ENCODE peak calls at places on chromosomes 16 and 17, in five cellular contexts. One of them, this sample, is unnamed.

GRCh38 chr16:74999208-74999682 is 421 bp downstream of the ZNRF1 start:
- DNase-seq in IMR-90: no peak
- DNase-seq in A549: no peak
- DNase-seq in K562: peak; percentile 86
- DNase-seq in HepG2: no peak
- DNase-seq in this sample: no peak

GRCh38 chr16:86075839-86076440 is 177.0 kb downstream of the IRF8 start:
- DNase-seq in K562: no peak
- DNase-seq in HepG2: no peak
- DNase-seq in A549: no peak
- DNase-seq in IMR-90: no peak
- DNase-seq in this sample: no peak

GRCh38 chr17:44708401-44709263 is at the start of gene DBF4B:
- DNase-seq in K562: peak; percentile 89
- DNase-seq in A549: peak; percentile 99
- DNase-seq in HepG2: peak; percentile 81
- DNase-seq in IMR-90: peak; percentile 92
- DNase-seq in this sample: peak; percentile 85

GRCh38 chr17:83203073-83203471 is 123.7 kb downstream of the METRNL start:
- DNase-seq in IMR-90: peak; percentile 94
- DNase-seq in A549: no peak
- DNase-seq in HepG2: peak; percentile 72
- DNase-seq in K562: no peak
- DNase-seq in this sample: no peak

GRCh38 chr16:1193143-1193824 is 31.8 kb downstream of the TPSG1 start:
- DNase-seq in HepG2: peak; percentile 19
- DNase-seq in A549: no peak
- DNase-seq in K562: peak; percentile 60
- DNase-seq in IMR-90: no peak
- DNase-seq in this sample: no peak

GRCh38 chr17:82022310-82022980 is at the start of gene CENPX:
- DNase-seq in HepG2: no peak
- DNase-seq in K562: no peak
- DNase-seq in IMR-90: no peak
- DNase-seq in A549: no peak
- DNase-seq in this sample: no peak

GRCh38 chr17:33381201-33381600 is 88.1 kb upstream of the ASIC2 start:
- DNase-seq in K562: no peak
- DNase-seq in A549: no peak
- DNase-seq in IMR-90: no peak
- DNase-seq in HepG2: no peak
- DNase-seq in this sample: no peak

GRCh38 chr17:6936370-6937028 is 59.4 kb upstream of the ALOX12 start:
- DNase-seq in IMR-90: peak; percentile 6
- DNase-seq in K562: no peak
- DNase-seq in A549: no peak
- DNase-seq in HepG2: no peak
- DNase-seq in this sample: no peak

GRCh38 chr16:57823836-57824235 is 21.5 kb upstream of the KIFC3 start:
- DNase-seq in A549: no peak
- DNase-seq in K562: no peak
- DNase-seq in HepG2: no peak
- DNase-seq in IMR-90: no peak
- DNase-seq in this sample: no peak

GRCh38 chr17:79306688-79307323 is 232.2 kb downstream of the ENGASE start:
- DNase-seq in K562: no peak
- DNase-seq in IMR-90: no peak
- DNase-seq in A549: no peak
- DNase-seq in HepG2: no peak
- DNase-seq in this sample: no peak

GRCh38 chr17:63961355-63962207 is 11.1 kb downstream of the SCN4A start:
- DNase-seq in IMR-90: peak; percentile 53
- DNase-seq in K562: peak; percentile 98
- DNase-seq in HepG2: peak; percentile 68
- DNase-seq in A549: peak; percentile 83
- DNase-seq in this sample: peak; percentile 100

GRCh38 chr17:61337247-61337812 is 62.3 kb upstream of the TBX2 start:
- DNase-seq in K562: no peak
- DNase-seq in HepG2: no peak
- DNase-seq in IMR-90: no peak
- DNase-seq in A549: no peak
- DNase-seq in this sample: no peak

GRCh38 chr16:4489030-4489429 is 12.8 kb downstream of the HMOX2 start:
- DNase-seq in HepG2: no peak
- DNase-seq in IMR-90: peak; percentile 90
- DNase-seq in K562: no peak
- DNase-seq in A549: no peak
- DNase-seq in this sample: no peak

GRCh38 chr17:42554250-42555121 is 1.8 kb downstream of the HSD17B1 start:
- DNase-seq in K562: peak; percentile 77
- DNase-seq in A549: peak; percentile 88
- DNase-seq in HepG2: peak; percentile 86
- DNase-seq in IMR-90: peak; percentile 76
- DNase-seq in this sample: no peak

GRCh38 chr17:12737740-12738469 is 51.4 kb upstream of the ARHGAP44 start:
- DNase-seq in A549: no peak
- DNase-seq in K562: no peak
- DNase-seq in IMR-90: peak; percentile 43
- DNase-seq in HepG2: no peak
- DNase-seq in this sample: no peak

GRCh38 chr16:82344157-82344556 is 174.1 kb upstream of the MPHOSPH6 start:
- DNase-seq in A549: no peak
- DNase-seq in HepG2: peak; percentile 26
- DNase-seq in IMR-90: no peak
- DNase-seq in K562: no peak
- DNase-seq in this sample: no peak

GRCh38 chr17:16328997-16329396 is 24.3 kb downstream of the CENPV start:
- DNase-seq in IMR-90: no peak
- DNase-seq in HepG2: no peak
- DNase-seq in K562: no peak
- DNase-seq in A549: peak; percentile 63
- DNase-seq in this sample: no peak

GRCh38 chr16:80704751-80705150 is 99.6 kb downstream of the CDYL2 start:
- DNase-seq in A549: no peak
- DNase-seq in HepG2: no peak
- DNase-seq in IMR-90: no peak
- DNase-seq in K562: no peak
- DNase-seq in this sample: no peak

GRCh38 chr16:54503436-54503835 is 216.8 kb upstream of the IRX3 start:
- DNase-seq in K562: no peak
- DNase-seq in A549: no peak
- DNase-seq in IMR-90: no peak
- DNase-seq in HepG2: no peak
- DNase-seq in this sample: no peak

GRCh38 chr16:70428178-70428998 is 10.5 kb downstream of the ST3GAL2 start:
- DNase-seq in K562: peak; percentile 90
- DNase-seq in HepG2: peak; percentile 100
- DNase-seq in IMR-90: peak; percentile 97
- DNase-seq in A549: peak; percentile 94
- DNase-seq in this sample: peak; percentile 68

GRCh38 chr17:69810326-69811035 is 264.5 kb upstream of the KCNJ16 start:
- DNase-seq in K562: no peak
- DNase-seq in HepG2: no peak
- DNase-seq in A549: no peak
- DNase-seq in IMR-90: no peak
- DNase-seq in this sample: no peak

GRCh38 chr17:38405654-38406053 is 22.6 kb upstream of the ARHGAP23 start:
- DNase-seq in A549: no peak
- DNase-seq in HepG2: no peak
- DNase-seq in IMR-90: no peak
- DNase-seq in K562: no peak
- DNase-seq in this sample: no peak

GRCh38 chr16:66030036-66030435 is 336.5 kb upstream of the CDH5 start:
- DNase-seq in A549: no peak
- DNase-seq in IMR-90: peak; percentile 85
- DNase-seq in HepG2: no peak
- DNase-seq in K562: no peak
- DNase-seq in this sample: no peak

GRCh38 chr16:70749006-70749678 is 51.8 kb downstream of the VAC14 start:
- DNase-seq in K562: no peak
- DNase-seq in A549: no peak
- DNase-seq in IMR-90: no peak
- DNase-seq in HepG2: no peak
- DNase-seq in this sample: no peak

GRCh38 chr16:47136101-47136820 is 7.5 kb downstream of the NETO2 start:
- DNase-seq in IMR-90: peak; percentile 45
- DNase-seq in A549: no peak
- DNase-seq in HepG2: peak; percentile 13
- DNase-seq in K562: no peak
- DNase-seq in this sample: no peak

GRCh38 chr16:30569746-30570325 is 1.7 kb downstream of the ZNF688 start:
- DNase-seq in K562: no peak
- DNase-seq in HepG2: no peak
- DNase-seq in IMR-90: no peak
- DNase-seq in A549: no peak
- DNase-seq in this sample: no peak

GRCh38 chr17:81710514-81711308 is 1.4 kb upstream of the SLC25A10 start:
- DNase-seq in HepG2: peak; percentile 34
- DNase-seq in IMR-90: no peak
- DNase-seq in K562: no peak
- DNase-seq in A549: no peak
- DNase-seq in this sample: no peak

GRCh38 chr16:22402191-22402590 is 27.8 kb upstream of the CDR2 start:
- DNase-seq in HepG2: no peak
- DNase-seq in A549: no peak
- DNase-seq in K562: no peak
- DNase-seq in IMR-90: peak; percentile 20
- DNase-seq in this sample: no peak

GRCh38 chr17:49519781-49520180 is 24.7 kb downstream of the NGFR start:
- DNase-seq in HepG2: no peak
- DNase-seq in A549: no peak
- DNase-seq in IMR-90: no peak
- DNase-seq in K562: no peak
- DNase-seq in this sample: peak; percentile 31

GRCh38 chr17:44536090-44536960 is 21.0 kb upstream of the FZD2 start:
- DNase-seq in A549: no peak
- DNase-seq in K562: no peak
- DNase-seq in HepG2: no peak
- DNase-seq in IMR-90: no peak
- DNase-seq in this sample: no peak

GRCh38 chr17:2111691-2112090 is 56.8 kb downstream of the HIC1 start:
- DNase-seq in A549: no peak
- DNase-seq in K562: no peak
- DNase-seq in IMR-90: peak; percentile 97
- DNase-seq in HepG2: no peak
- DNase-seq in this sample: no peak
- TF ChIP-seq MAFK in A549: no peak
- TF ChIP-seq MAFK in K562: no peak
- TF ChIP-seq MAFK in IMR-90: no peak
- TF ChIP-seq MAFK in HepG2: no peak
- TF ChIP-seq MAFK in this sample: no peak

DNA sequence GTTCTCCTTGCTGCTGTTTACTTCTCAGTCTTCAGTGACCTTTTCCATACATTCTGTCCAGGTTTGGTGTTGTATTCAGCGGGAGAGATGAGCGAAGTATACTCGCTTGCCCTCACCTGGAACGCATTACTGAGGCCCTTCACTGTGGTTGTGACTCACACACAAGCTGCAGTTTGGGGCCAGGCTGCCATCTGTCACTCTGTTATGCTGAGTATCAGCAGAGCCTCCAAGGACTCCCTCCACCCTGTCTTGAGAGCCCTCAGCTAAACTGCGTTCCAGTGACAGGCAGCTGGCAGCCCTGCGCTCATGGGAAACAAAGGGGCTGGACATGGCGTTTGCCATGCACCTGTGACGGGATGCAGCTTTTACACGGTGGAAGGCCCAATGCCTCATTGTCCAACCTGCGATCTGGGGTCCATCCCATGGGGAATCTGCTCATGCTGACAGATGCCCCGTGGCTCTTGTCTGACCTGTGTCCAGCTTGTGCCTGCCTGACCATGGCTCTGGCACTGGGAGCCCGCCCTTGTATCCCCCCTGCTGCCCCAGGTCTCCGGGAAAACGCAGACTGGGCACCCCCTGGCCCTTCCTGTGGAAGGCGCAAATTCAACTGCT is 6.5 kb upstream of the ZNF778 start:
- DNase-seq in IMR-90: peak; percentile 27
- DNase-seq in A549: no peak
- DNase-seq in K562: no peak
- DNase-seq in HepG2: no peak
- DNase-seq in this sample: no peak
- TF ChIP-seq MAFK in IMR-90: no peak
- TF ChIP-seq MAFK in A549: no peak
- TF ChIP-seq MAFK in K562: no peak
- TF ChIP-seq MAFK in HepG2: no peak
- TF ChIP-seq MAFK in this sample: no peak

DNA sequence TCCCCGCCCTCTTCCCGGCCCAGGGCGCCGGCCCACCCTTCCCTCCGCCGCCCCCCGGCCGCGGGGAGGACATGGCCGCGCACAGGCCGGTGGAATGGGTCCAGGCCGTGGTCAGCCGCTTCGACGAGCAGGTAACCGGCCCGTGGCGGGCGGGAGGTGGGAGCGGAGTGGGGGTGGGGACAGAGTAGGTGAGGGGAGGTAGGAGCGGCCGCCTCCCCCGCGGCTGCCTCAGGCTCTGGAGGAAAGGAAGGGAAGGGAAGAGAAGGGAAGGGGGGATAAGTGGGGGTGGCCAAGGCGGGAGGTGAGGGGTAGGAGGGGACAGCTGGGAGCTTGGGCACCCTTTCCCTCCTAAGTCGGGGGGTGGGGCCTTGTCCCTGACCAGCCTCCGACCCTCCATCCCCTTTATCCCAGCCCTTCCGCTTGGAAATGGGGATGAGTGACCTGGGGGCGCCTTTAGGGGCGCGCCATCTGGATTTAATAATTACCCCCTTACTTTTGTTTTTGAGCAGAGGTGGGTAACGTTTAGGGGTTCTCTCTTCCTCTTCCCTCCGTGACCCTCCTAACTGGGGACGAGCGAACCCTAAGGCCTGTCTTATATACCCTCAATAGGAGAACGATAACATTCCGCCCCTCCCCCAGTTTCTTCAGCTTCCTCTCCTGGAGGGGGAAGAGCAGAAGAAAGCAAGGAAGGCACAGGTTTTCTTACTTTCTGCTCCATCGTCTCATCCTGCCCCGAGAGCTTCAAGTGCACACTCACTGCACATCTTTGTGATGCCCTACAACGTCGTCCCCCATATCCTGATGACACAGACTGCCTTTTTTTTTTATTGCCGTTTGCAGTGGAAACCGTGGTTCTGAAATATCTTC is 695 bp downstream of the NF1 start:
- DNase-seq in A549: peak; percentile 60
- DNase-seq in K562: peak; percentile 24
- DNase-seq in IMR-90: peak; percentile 47
- DNase-seq in HepG2: peak; percentile 7
- DNase-seq in this sample: peak; percentile 88
- TF ChIP-seq MAFK in A549: no peak
- TF ChIP-seq MAFK in K562: no peak
- TF ChIP-seq MAFK in IMR-90: no peak
- TF ChIP-seq MAFK in HepG2: no peak
- TF ChIP-seq MAFK in this sample: no peak

DNA sequence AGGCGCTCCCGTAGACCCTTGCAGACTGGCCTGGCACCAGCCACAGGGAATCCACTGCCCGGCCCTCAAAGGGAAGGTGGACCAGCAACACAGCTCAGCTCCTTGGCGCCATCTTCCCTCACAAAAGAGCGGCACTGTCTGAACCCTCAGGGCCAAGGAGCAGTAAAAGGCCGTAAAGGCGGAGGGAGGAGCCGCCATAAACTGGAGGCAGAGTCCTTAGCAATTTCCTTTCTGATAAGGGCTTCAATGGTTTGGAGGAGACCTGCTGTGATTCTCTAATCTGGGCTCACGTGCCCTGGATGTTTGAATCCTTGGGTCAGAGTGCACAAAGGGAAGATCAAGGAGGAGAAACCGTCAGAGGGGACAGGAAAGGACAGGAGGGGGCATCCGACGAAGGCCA is 15.5 kb upstream of the AXIN2 start:
- DNase-seq in A549: no peak
- DNase-seq in K562: no peak
- DNase-seq in IMR-90: no peak
- DNase-seq in HepG2: no peak
- DNase-seq in this sample: no peak
- TF ChIP-seq MAFK in A549: no peak
- TF ChIP-seq MAFK in K562: no peak
- TF ChIP-seq MAFK in IMR-90: no peak
- TF ChIP-seq MAFK in HepG2: no peak
- TF ChIP-seq MAFK in this sample: no peak